ENCODE peak calls at places on chromosomes 11 and 22, in five cellular contexts. E is NCI-H1092, B is SW 1271, F is brain pericyte, L is astrocyte of the hippocampus. K is an unnamed sample.

GRCh38 chr11:126698576-126698975 is 302.0 kb downstream of the KIRREL3 start:
- DNase-seq in E (no peak), B (no peak), F (no peak), L (no peak), K (no peak)

GRCh38 chr22:36856792-36857135 is 4.0 kb upstream of the NCF4 start:
- DNase-seq in E (no peak), B (no peak), F (no peak), L (no peak), K (no peak)

GRCh38 chr22:38879102-38879729 is 7.2 kb upstream of the CBX6 start:
- DNase-seq in E (no peak), B (no peak), F (no peak), L (no peak), K (no peak)

GRCh38 chr11:44625759-44626523 is 60.5 kb downstream of the CD82 start:
- DNase-seq in E (no peak), B (no peak), F (no peak), L (no peak), K (no peak)

GRCh38 chr11:107799245-107799859 is 59.2 kb downstream of the SLC35F2 start:
- DNase-seq in E (peak), B (peak), F (peak), L (peak), K (peak)

GRCh38 chr11:107683807-107684206 is 28.0 kb downstream of the SLN start:
- DNase-seq in E (no peak), B (peak), F (no peak), L (no peak), K (no peak)

GRCh38 chr11:67468056-67468455 is 995 bp downstream of the TMEM134 start:
- DNase-seq in E (no peak), B (no peak), F (no peak), L (peak), K (no peak)

GRCh38 chr11:76803811-76804600 is 20.9 kb downstream of the TSKU start:
- DNase-seq in E (no peak), B (no peak), F (no peak), L (no peak), K (no peak)

GRCh38 chr22:38205261-38206128 is 3.7 kb downstream of the MAFF start:
- DNase-seq in E (no peak), B (no peak), F (peak), L (peak), K (no peak)

GRCh38 chr22:29856496-29856895 is 18.4 kb upstream of the ASCC2 start:
- DNase-seq in E (no peak), B (no peak), F (no peak), L (no peak), K (no peak)

GRCh38 chr11:2987881-2988280 is 4.2 kb downstream of the NAP1L4 start:
- DNase-seq in E (no peak), B (no peak), F (no peak), L (peak), K (no peak)

GRCh38 chr11:122690801-122691649 is 35.5 kb downstream of the UBASH3B start:
- DNase-seq in E (no peak), B (no peak), F (no peak), L (peak), K (peak)

GRCh38 chr11:113286509-113287497 is 27.6 kb upstream of the TTC12 start:
- DNase-seq in E (no peak), B (no peak), F (no peak), L (peak), K (no peak)

GRCh38 chr11:2915473-2915872 is 13.7 kb downstream of the PHLDA2 start:
- DNase-seq in E (no peak), B (no peak), F (no peak), L (no peak), K (no peak)

GRCh38 chr11:109096266-109096665 is 325.7 kb upstream of the C11orf87 start:
- DNase-seq in E (no peak), B (no peak), F (no peak), L (no peak), K (no peak)

GRCh38 chr11:115941044-115941443 is 436.8 kb upstream of the CADM1 start:
- DNase-seq in E (no peak), B (no peak), F (no peak), L (no peak), K (no peak)

GRCh38 chr11:59025097-59025496 is 61.0 kb upstream of the GLYATL1B start:
- DNase-seq in E (no peak), B (no peak), F (no peak), L (no peak), K (peak)

GRCh38 chr22:28395920-28396447 is 283.7 kb downstream of the TTC28 start:
- DNase-seq in E (no peak), B (no peak), F (no peak), L (peak), K (peak)

GRCh38 chr11:9565822-9566560 is 7.5 kb upstream of the WEE1 start:
- DNase-seq in E (no peak), B (peak), F (peak), L (peak), K (peak)

GRCh38 chr11:96448225-96448624 is 58.4 kb downstream of the JRKL start:
- DNase-seq in E (no peak), B (no peak), F (no peak), L (no peak), K (no peak)

GRCh38 chr11:1819115-1819514 is 15.7 kb upstream of the SYT8 start:
- DNase-seq in E (no peak), B (no peak), F (no peak), L (no peak), K (no peak)

GRCh38 chr11:3225159-3225758 is 6.6 kb upstream of the MRGPRG start:
- DNase-seq in E (no peak), B (no peak), F (no peak), L (no peak), K (no peak)

GRCh38 chr11:40716344-40717178 is 742.9 kb downstream of the LRRC4C start:
- DNase-seq in E (no peak), B (no peak), F (no peak), L (peak), K (no peak)

GRCh38 chr11:86447763-86448480 is 73.2 kb downstream of the CCDC81 start:
- DNase-seq in E (no peak), B (no peak), F (no peak), L (no peak), K (peak)

GRCh38 chr22:46013460-46014416 is 36.8 kb upstream of the WNT7B start:
- DNase-seq in E (peak), B (peak), F (peak), L (peak), K (peak)

GRCh38 chr11:17013548-17014320 is 480 bp downstream of the PLEKHA7 start:
- DNase-seq in E (no peak), B (no peak), F (no peak), L (peak), K (no peak)

GRCh38 chr11:10310301-10310841 is 5.5 kb downstream of the ADM start:
- DNase-seq in E (no peak), B (no peak), F (no peak), L (no peak), K (no peak)

GRCh38 chr22:19876941-19877625 is 22.4 kb upstream of the GNB1L start:
- DNase-seq in E (no peak), B (no peak), F (no peak), L (no peak), K (no peak)

GRCh38 chr11:129853508-129854228 is 38.0 kb downstream of the TMEM45B start:
- DNase-seq in E (peak), B (no peak), F (no peak), L (peak), K (peak)

GRCh38 chr11:96385187-96385586 is 4.5 kb downstream of the CCDC82 start:
- DNase-seq in E (no peak), B (no peak), F (no peak), L (no peak), K (no peak)

GRCh38 chr22:30894371-30894740 is 74.2 kb downstream of the MORC2 start:
- DNase-seq in E (no peak), B (no peak), F (no peak), L (no peak), K (no peak)

GRCh38 chr22:30195245-30196140 is 51.1 kb downstream of the LIF start:
- DNase-seq in E (no peak), B (no peak), F (no peak), L (no peak), K (no peak)

GRCh38 chr11:132312161-132312560 is 941.7 kb downstream of the NTM start:
- DNase-seq in E (no peak), B (no peak), F (no peak), L (peak), K (peak)

GRCh38 chr11:105524286-105524685 is 85.6 kb upstream of the GRIA4 start:
- DNase-seq in E (no peak), B (no peak), F (no peak), L (peak), K (peak)

GRCh38 chr11:42049650-42050049 is 590.2 kb upstream of the LRRC4C start:
- DNase-seq in E (no peak), B (no peak), F (no peak), L (no peak), K (no peak)

GRCh38 chr11:119377961-119378667 is 3.4 kb downstream of the USP2 start:
- DNase-seq in E (no peak), B (no peak), F (no peak), L (no peak), K (no peak)

GRCh38 chr11:119844808-119845207 is 115.8 kb upstream of the NECTIN1 start:
- DNase-seq in E (no peak), B (no peak), F (no peak), L (no peak), K (no peak)

K was measured in renal cortical epithelial cell.